ENCODE peak calls at places on chromosomes 3 and 15, in five cellular contexts. Q is stimulated activated CD8-positive, alpha-beta memory T cell treated with anti-CD3 and anti-CD28 coated beads, Interleukin-15, amount 100 ng/mL, for 24 hours; F is transverse colon; D is GM10248; I is IMR-90. U is an unnamed sample.
A peak's percentile ranks its signal among the peaks of the same experiment; 100 is the strongest.

GRCh38 chr3:172607305-172608121 is 84.3 kb upstream of the TNFSF10 start:
- DNase-seq in D (no peak), I (peak; percentile 92), F (no peak), Q (no peak), U (peak; percentile 73)

GRCh38 chr3:54905936-54906335 is 21.9 kb downstream of the LRTM1 start:
- DNase-seq in Q (no peak), I (no peak), F (no peak), D (no peak), U (no peak)

GRCh38 chr3:65356331-65357286 is 668.8 kb upstream of the ADAMTS9 start:
- DNase-seq in Q (no peak), D (no peak), F (peak; percentile 10), I (no peak), U (no peak)

GRCh38 chr3:65126527-65127440 is 439.0 kb upstream of the ADAMTS9 start:
- DNase-seq in D (no peak), Q (no peak), I (peak; percentile 10), F (no peak), U (no peak)

GRCh38 chr3:172516318-172517214 is 6.7 kb downstream of the TNFSF10 start:
- DNase-seq in I (peak; percentile 94), D (no peak), F (peak; percentile 75), Q (no peak), U (peak; percentile 96)

GRCh38 chr3:146222204-146223046 is 28.5 kb downstream of the PLSCR4 start:
- DNase-seq in F (peak; percentile 63), I (peak; percentile 33), D (no peak), Q (no peak), U (no peak)

GRCh38 chr15:50676799-50677483 is 9.7 kb downstream of the TRPM7 start:
- DNase-seq in Q (no peak), I (peak; percentile 64), D (no peak), F (no peak), U (no peak)

GRCh38 chr3:39637807-39638206 is 170.3 kb downstream of the MOBP start:
- DNase-seq in D (no peak), Q (no peak), F (no peak), I (peak; percentile 48), U (no peak)

GRCh38 chr3:56205406-56205805 is 262.9 kb downstream of the ERC2 start:
- DNase-seq in F (no peak), Q (no peak), D (no peak), I (no peak), U (no peak)

GRCh38 chr3:138594150-138594934 is at the start of gene CEP70:
- DNase-seq in I (peak; percentile 95), Q (peak; percentile 67), F (peak; percentile 96), D (peak; percentile 82), U (peak; percentile 95)

GRCh38 chr3:177262396-177262795 is 65.1 kb upstream of the TBL1XR1 start:
- DNase-seq in F (no peak), D (no peak), Q (no peak), I (peak; percentile 40), U (no peak)

GRCh38 chr3:60036803-60037202 is 987.0 kb upstream of the CFAP20DC start:
- DNase-seq in I (no peak), Q (no peak), D (no peak), F (no peak), U (no peak)

GRCh38 chr3:39135170-39135805 is 18.1 kb downstream of the CSRNP1 start:
- DNase-seq in F (no peak), D (no peak), Q (no peak), I (no peak), U (no peak)

GRCh38 chr3:10725846-10726245 is 90.2 kb upstream of the SLC6A11 start:
- DNase-seq in D (no peak), F (no peak), I (no peak), Q (no peak), U (no peak)

GRCh38 chr3:148957586-148957985 is 33.8 kb upstream of the GYG1 start:
- DNase-seq in D (no peak), Q (no peak), F (no peak), I (no peak), U (no peak)

GRCh38 chr15:90103669-90104329 is 1.5 kb upstream of the IDH2 start:
- DNase-seq in F (no peak), I (no peak), Q (no peak), D (no peak), U (peak; percentile 67)

GRCh38 chr3:142056656-142057330 is 92.6 kb downstream of the TFDP2 start:
- DNase-seq in D (no peak), F (no peak), Q (no peak), I (no peak), U (no peak)

U was measured in prostate gland.